ENCODE peak calls at places on chromosomes 2 and 18, in five cellular contexts. J is prostate gland, T is fibroblast of lung, O is BE2C, R is cardiac muscle cell. H is an unnamed sample.

GRCh38 chr2:111617299-111617803 is 266.6 kb downstream of the ANAPC1 start:
- DNase-seq in O (no peak), T (peak), R (no peak), J (no peak), H (no peak)

GRCh38 chr18:49447810-49448745 is 12.4 kb downstream of the DYM start:
- DNase-seq in T (peak), J (peak), R (peak), O (peak), H (peak)

GRCh38 chr18:6145645-6146308 is 250.5 kb upstream of the TMEM200C start:
- DNase-seq in T (no peak), J (no peak), R (no peak), O (no peak), H (no peak)

GRCh38 chr18:35306588-35307250 is 16.7 kb upstream of the ZSCAN30 start:
- DNase-seq in J (no peak), O (no peak), T (no peak), R (no peak), H (no peak)

GRCh38 chr2:174681983-174682577 is 82.2 kb downstream of the CHRNA1 start:
- DNase-seq in T (peak), R (peak), O (peak), J (no peak), H (peak)

GRCh38 chr18:9619545-9619944 is 5.2 kb upstream of the PPP4R1 start:
- DNase-seq in J (no peak), R (peak), T (peak), O (no peak), H (no peak)

GRCh38 chr2:74371421-74371820 is 8.7 kb downstream of the DCTN1 start:
- DNase-seq in T (no peak), O (no peak), J (no peak), R (no peak), H (no peak)

GRCh38 chr2:181311841-181312240 is 145.3 kb upstream of the ITGA4 start:
- DNase-seq in O (no peak), T (no peak), J (no peak), R (no peak), H (no peak)

GRCh38 chr2:88212251-88212790 is 42.2 kb downstream of the THNSL2 start:
- DNase-seq in J (no peak), O (no peak), R (peak), T (no peak), H (no peak)

GRCh38 chr2:202079289-202079688 is 6.2 kb downstream of the KIAA2012 start:
- DNase-seq in R (no peak), O (no peak), T (no peak), J (no peak), H (no peak)

GRCh38 chr18:46184296-46185080 is 80.3 kb downstream of the HAUS1 start:
- DNase-seq in O (no peak), R (no peak), J (no peak), T (no peak), H (no peak)

GRCh38 chr2:233813236-233814062 is 35.3 kb downstream of the MROH2A start:
- DNase-seq in O (peak), T (no peak), R (no peak), J (no peak), H (no peak)

GRCh38 chr18:44238911-44239310 is 441.8 kb upstream of the SETBP1 start:
- DNase-seq in R (no peak), J (no peak), T (peak), O (no peak), H (no peak)

GRCh38 chr18:5992381-5992780 is 97.1 kb upstream of the TMEM200C start:
- DNase-seq in O (no peak), R (no peak), T (no peak), J (no peak), H (no peak)

GRCh38 chr2:95012881-95013550 is 12.5 kb upstream of the MAL start:
- DNase-seq in R (no peak), T (no peak), J (no peak), O (no peak), H (no peak)

GRCh38 chr2:121388371-121388770 is 103.4 kb upstream of the TFCP2L1 start:
- DNase-seq in O (no peak), T (peak), J (no peak), R (no peak), H (no peak)

GRCh38 chr2:39851691-39852110 is 72.6 kb upstream of the THUMPD2 start:
- DNase-seq in J (no peak), R (peak), O (no peak), T (peak), H (peak)

GRCh38 chr2:174704647-174705046 is 59.6 kb downstream of the CHRNA1 start:
- DNase-seq in J (no peak), R (peak), T (no peak), O (no peak), H (no peak)

GRCh38 chr2:130328710-130329109 is 14.0 kb upstream of the IMP4 start:
- DNase-seq in O (no peak), R (no peak), J (no peak), T (peak), H (no peak)

GRCh38 chr18:6920099-6920955 is 190.8 kb downstream of the ARHGAP28 start:
- DNase-seq in J (peak), R (peak), T (peak), O (peak), H (peak)

GRCh38 chr2:240816584-240817495 is 3.2 kb downstream of the KIF1A start:
- DNase-seq in T (no peak), J (no peak), R (no peak), O (no peak), H (no peak)

DNA sequence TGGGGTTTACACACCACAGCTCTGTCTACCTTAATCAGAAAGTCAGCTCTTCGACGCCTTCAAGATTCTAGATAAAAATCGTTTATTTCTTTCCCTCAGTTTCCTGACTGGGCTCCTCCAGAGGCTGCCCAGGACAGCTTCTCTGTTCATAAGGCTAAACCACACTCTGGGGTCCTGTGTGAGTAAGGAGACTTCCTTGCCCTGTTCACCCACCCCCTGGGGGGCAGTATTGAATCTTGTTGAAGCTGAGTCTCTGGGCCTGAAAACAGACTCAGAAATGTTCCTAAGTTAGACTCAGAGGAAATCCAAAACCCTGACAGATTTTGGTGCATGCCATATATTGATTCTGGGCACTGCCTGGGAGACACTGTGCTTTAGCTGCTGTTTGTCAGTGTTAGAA is 43.0 kb downstream of the G6PC2 start:
- DNase-seq in J (no peak), T (no peak), O (no peak), R (peak), H (peak)
- TF ChIP-seq CTCF in J (no peak), T (no peak), O (no peak), R (no peak), H (no peak)

DNA sequence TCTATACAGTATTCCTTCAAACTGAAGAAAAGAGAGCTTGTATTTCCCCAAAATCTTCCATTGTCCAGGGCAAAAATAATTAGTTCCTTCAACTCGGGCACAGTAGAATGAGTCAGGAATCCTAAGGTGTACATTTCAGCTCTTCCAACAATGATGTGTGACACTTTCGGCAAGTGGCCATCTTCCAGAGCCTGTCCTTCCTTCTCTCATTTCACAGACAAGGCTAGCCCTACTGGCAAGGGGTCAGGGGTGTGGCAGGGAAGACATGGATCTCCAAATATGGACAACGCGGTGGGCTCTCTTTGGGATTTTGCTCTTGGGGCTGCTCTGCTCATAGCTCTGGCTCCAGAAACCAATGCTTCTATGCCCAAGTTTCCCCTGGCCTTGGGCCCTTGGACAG is 6.0 kb downstream of the B4GALT6 start:
- DNase-seq in T (no peak), J (no peak), R (no peak), O (no peak), H (no peak)
- TF ChIP-seq CTCF in T (no peak), J (no peak), R (no peak), O (no peak), H (no peak)

GRCh38 chr2:64913357-64913869 is 75.8 kb upstream of the SLC1A4 start:
- DNase-seq in J (no peak), T (no peak), R (no peak), O (no peak), H (peak)
- TF ChIP-seq CTCF in J (peak), T (no peak), R (no peak), O (peak), H (peak)

DNA sequence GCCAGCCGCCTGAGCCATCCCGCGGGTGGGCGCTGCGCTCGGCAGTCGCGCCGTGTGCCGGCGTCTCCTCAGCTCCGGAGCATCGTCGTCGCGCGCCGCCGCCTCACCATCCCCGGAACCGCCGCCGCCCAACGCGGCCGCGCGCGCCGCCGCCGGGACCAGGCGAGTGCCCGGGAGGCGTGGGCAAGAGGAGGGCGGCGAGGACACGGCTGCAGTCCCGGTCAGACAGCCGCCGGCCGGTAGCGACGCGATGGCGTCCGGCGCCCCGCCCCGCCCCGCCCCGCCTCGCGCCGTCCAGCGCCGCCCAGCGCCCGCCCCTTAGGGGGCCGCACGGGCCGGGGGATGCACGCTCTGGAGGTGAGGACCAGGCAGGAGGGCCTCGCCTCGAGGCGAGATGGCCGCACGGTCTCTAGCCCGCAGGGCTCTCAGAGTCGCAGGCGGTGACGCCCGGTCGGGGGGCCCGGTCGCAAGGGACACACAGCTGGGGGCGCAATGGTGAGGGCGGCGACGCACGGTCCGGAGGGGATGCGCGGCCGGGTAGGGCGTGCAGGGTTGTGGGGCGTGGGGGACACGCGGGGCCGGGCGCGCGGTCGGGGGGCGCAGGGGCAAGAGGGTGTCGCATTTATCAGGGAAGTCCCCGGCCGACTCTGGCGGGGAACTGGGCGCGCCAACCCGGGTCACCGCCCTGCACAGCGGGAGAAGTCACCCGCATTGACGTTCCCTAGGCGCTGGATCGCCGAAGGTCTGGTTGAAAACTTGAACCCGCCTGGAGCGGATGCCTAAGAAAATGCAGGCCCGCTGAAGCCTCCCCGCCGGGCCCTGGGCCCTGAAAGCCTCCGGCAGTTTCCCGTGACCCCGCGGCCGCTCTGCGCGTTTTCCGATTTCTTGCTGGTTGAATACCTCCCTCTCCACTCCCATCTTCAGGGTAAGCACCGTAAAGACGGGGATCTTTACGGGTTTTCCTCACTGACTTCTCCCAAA is at the start of gene SPIRE1:
- DNase-seq in O (peak), J (peak), T (peak), R (peak), H (peak)
- TF ChIP-seq CTCF in O (no peak), J (peak), T (no peak), R (no peak), H (no peak)

GRCh38 chr2:73074110-73075069 is 2.9 kb upstream of the SFXN5 start:
- DNase-seq in T (no peak), O (no peak), R (no peak), J (no peak), H (no peak)
- TF ChIP-seq CTCF in T (no peak), O (no peak), R (no peak), J (no peak), H (no peak)

GRCh38 chr2:224883700-224884099 is 158.6 kb downstream of the DOCK10 start:
- DNase-seq in J (no peak), T (no peak), O (no peak), R (no peak), H (no peak)

GRCh38 chr2:224883172-224883516 is 159.1 kb downstream of the DOCK10 start:
- DNase-seq in R (no peak), T (no peak), J (no peak), O (no peak), H (no peak)

GRCh38 chr2:224882291-224883171 is 159.7 kb downstream of the DOCK10 start:
- DNase-seq in R (peak), O (no peak), J (no peak), T (peak), H (no peak)

GRCh38 chr2:224884188-224884587 is 158.1 kb downstream of the DOCK10 start:
- DNase-seq in O (no peak), T (peak), J (no peak), R (peak), H (no peak)

DNA sequence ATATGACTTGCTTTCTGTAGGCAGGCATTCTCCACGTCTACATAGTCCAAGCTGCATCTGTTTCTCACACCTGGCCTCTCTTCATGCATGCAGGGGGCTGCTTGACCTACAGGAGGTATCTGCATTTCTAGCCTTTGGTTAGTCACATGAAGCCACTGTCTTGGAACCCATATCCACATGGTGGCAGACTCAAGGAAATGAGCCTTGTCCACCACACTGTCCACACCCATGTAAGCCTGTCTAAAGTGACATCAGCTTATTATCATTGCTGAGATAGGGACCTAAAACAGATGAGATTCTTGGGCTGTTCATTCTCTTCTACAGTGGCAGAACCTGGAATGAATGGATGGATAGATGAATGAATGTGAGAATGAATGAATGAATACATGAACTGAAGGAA is 160.4 kb downstream of the DOCK10 start:
- DNase-seq in R (no peak), O (no peak), J (no peak), T (no peak), H (no peak)
- TF ChIP-seq CTCF in R (no peak), O (no peak), J (no peak), T (no peak), H (no peak)

GRCh38 chr2:178419123-178419522 is 31.9 kb downstream of the PRKRA start:
- DNase-seq in R (peak), J (peak), T (no peak), O (no peak), H (no peak)
- TF ChIP-seq CTCF in R (peak), J (peak), T (peak), O (peak), H (no peak)

GRCh38 chr2:198757069-198757468 is 700.7 kb downstream of the SATB2 start:
- DNase-seq in O (no peak), J (no peak), R (no peak), T (no peak), H (no peak)
- TF ChIP-seq CTCF in O (no peak), J (no peak), R (no peak), T (no peak), H (no peak)

DNA sequence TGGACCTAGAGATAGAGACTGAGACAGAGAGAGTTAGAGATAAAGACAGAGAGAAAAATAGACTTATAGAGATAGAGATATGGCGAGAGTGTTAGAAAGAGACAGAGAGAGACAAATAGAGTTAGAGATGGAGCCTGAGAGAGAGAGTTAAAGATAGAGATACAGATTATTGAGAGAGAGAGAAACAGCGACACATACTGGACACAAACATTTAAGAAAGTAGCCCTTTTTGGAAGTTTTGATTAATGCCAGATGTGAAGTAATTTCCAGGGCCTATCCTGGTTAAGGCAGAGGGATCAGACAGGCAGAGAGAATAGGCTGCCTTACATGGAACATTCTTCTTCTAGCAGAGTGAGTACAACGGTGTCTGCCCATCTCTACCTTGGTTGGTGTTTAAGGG is 311.6 kb upstream of the CDH7 start:
- DNase-seq in R (no peak), T (no peak), J (no peak), O (no peak), H (no peak)
- TF ChIP-seq CTCF in R (no peak), T (no peak), J (no peak), O (peak), H (peak)

DNA sequence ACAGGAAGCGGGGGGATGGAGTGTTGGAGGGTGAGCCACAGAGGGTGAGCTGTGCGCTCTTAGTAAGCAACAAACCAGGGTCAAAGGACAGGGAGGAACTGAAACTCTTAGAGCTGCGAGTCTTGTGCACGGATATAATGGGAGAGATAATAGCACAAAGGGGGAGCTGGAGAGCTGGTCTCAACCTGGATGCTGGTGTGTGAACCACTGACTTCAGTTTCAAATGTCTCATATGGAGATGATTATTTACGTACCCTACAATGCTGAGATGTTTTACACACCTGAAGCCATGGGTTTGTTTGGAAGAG is 35.9 kb downstream of the PTGR3 start:
- DNase-seq in O (no peak), R (peak), J (no peak), T (no peak), H (no peak)
- TF ChIP-seq CTCF in O (peak), R (no peak), J (no peak), T (peak), H (no peak)